ENCODE peak calls at places on chromosomes 6 and 20, in seven cellular contexts. W is mesenchymal stem cell, J is IMR-90, C is H1, G is H9, V is neuronal stem cell, Z is trophoblast cell. N is an unnamed sample.

GRCh38 chr6:119137194-119138072 is 59.0 kb upstream of the FAM184A start:
- DNase-seq in J (peak), W (peak), V (no peak), C (no peak), Z (peak), G (no peak), N (no peak)

GRCh38 chr20:46545077-46545826 is 5.2 kb downstream of the OCSTAMP start:
- DNase-seq in V (no peak), W (no peak), G (no peak), Z (no peak), C (no peak), J (peak), N (no peak)

GRCh38 chr6:84065718-84066290 is 32.2 kb downstream of the MRAP2 start:
- DNase-seq in G (no peak), J (peak), Z (no peak), C (no peak), W (no peak), V (no peak), N (no peak)

GRCh38 chr6:144008501-144009245 is 614 bp upstream of the PLAGL1 start:
- DNase-seq in W (no peak), V (no peak), C (no peak), G (peak), Z (peak), J (no peak), N (peak)

GRCh38 chr20:57514273-57514751 is 10.6 kb downstream of the CTCFL start:
- DNase-seq in G (peak), Z (peak), W (peak), C (no peak), J (peak), V (peak), N (peak)

GRCh38 chr6:29834564-29835436 is 7.2 kb downstream of the HLA-G start:
- DNase-seq in W (peak), V (peak), C (no peak), J (no peak), Z (no peak), G (peak), N (peak)

GRCh38 chr20:30168025-30168799 is 1089.3 kb upstream of the DEFB115 start:
- DNase-seq in V (no peak), G (no peak), C (no peak), J (no peak), W (no peak), Z (peak), N (no peak)

GRCh38 chr6:3325210-3325609 is 66.5 kb downstream of the PSMG4 start:
- DNase-seq in C (no peak), Z (no peak), J (peak), V (no peak), G (no peak), W (peak), N (no peak)

GRCh38 chr6:99092009-99092408 is 144.3 kb upstream of the FBXL4 start:
- DNase-seq in J (no peak), V (no peak), W (no peak), C (no peak), G (no peak), Z (no peak), N (no peak)

GRCh38 chr6:7156666-7157278 is 49.0 kb downstream of the RREB1 start:
- DNase-seq in V (no peak), J (peak), C (no peak), Z (peak), W (peak), G (no peak), N (no peak)

GRCh38 chr20:29430531-29430930 is 1826.9 kb upstream of the DEFB115 start:
- DNase-seq in W (no peak), C (no peak), V (no peak), Z (no peak), G (no peak), J (no peak), N (no peak)

GRCh38 chr20:56764671-56765070 is 135.6 kb downstream of the TFAP2C start:
- DNase-seq in Z (no peak), W (no peak), G (peak), C (no peak), V (no peak), J (no peak), N (no peak)

GRCh38 chr20:41358717-41359116 is 7.9 kb downstream of the EMILIN3 start:
- DNase-seq in W (no peak), V (no peak), Z (no peak), G (peak), J (no peak), C (no peak), N (no peak)

GRCh38 chr20:36306557-36307411 is 645 bp downstream of the DLGAP4 start:
- DNase-seq in G (no peak), W (no peak), V (no peak), C (no peak), Z (no peak), J (no peak), N (no peak)

GRCh38 chr20:12113468-12114371 is 196.0 kb downstream of the BTBD3 start:
- DNase-seq in Z (no peak), W (peak), J (no peak), V (no peak), G (no peak), C (no peak), N (no peak)

GRCh38 chr20:36775196-36775595 is 1.6 kb upstream of the DSN1 start:
- DNase-seq in Z (no peak), W (no peak), C (no peak), J (no peak), G (no peak), V (no peak), N (peak)

GRCh38 chr6:107121964-107122495 is 6.7 kb upstream of the BEND3 start:
- DNase-seq in C (no peak), V (no peak), J (no peak), Z (peak), W (no peak), G (no peak), N (peak)

GRCh38 chr20:51732454-51732791 is 35.8 kb downstream of the ATP9A start:
- DNase-seq in J (peak), Z (no peak), G (no peak), V (no peak), W (peak), C (no peak), N (no peak)
- H3K23ac ChIP-seq in J (peak), Z (no peak), G (no peak), V (no peak), W (peak), C (no peak), N (no peak)

GRCh38 chr6:34396518-34396917 is 4.0 kb upstream of the NUDT3 start:
- DNase-seq in Z (no peak), G (no peak), V (no peak), J (no peak), C (no peak), W (no peak), N (no peak)
- H3K4ac ChIP-seq in Z (no peak), G (no peak), V (no peak), J (no peak), C (no peak), W (no peak), N (no peak)

DNA sequence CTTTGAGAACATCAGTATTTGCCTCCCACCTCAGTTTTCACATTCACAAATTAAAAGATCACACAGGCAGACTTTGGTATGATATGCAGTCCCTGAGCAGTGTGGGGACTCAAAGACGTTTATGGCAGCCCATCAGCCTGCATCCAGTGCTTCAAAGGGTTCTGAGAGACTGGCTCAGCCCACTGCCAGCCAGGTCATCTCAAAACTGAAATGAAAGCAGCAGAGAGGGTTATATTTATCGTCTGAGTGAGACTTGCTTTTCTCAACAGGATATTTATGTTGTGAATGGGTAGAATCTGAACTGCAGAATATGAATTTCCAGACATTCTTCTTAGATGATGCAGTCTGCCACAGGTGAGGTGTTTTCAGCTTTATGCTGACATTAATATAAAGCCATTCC is 159.8 kb downstream of the NRN1 start:
- DNase-seq in W (no peak), C (no peak), G (no peak), Z (no peak), V (no peak), J (no peak), N (no peak)
- H3K23ac ChIP-seq in W (no peak), C (no peak), G (no peak), Z (no peak), V (no peak), J (no peak), N (no peak)

DNA sequence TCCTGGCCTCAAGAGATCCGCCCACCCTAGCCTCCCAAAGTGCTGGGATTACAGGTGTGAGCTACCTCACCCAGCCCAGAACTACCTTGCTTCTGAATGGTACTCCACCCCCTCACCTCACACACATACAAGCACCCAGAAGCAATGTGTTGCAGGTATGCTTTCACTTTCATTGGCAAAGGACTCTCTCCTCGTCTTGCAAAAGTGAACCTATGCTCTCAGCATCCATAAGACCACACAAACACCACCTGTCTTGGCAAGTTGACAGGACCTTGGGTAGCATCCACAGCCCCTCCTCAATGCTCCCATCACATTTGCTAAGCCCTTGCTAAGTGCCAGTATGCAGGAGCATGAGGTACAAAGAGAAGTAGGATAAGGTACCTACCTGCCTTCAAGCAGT is 3.7 kb downstream of the KIF13A start:
- DNase-seq in C (no peak), W (no peak), Z (no peak), V (no peak), G (no peak), J (no peak), N (no peak)
- H3K4ac ChIP-seq in C (no peak), W (no peak), Z (no peak), V (no peak), G (no peak), J (peak), N (no peak)

DNA sequence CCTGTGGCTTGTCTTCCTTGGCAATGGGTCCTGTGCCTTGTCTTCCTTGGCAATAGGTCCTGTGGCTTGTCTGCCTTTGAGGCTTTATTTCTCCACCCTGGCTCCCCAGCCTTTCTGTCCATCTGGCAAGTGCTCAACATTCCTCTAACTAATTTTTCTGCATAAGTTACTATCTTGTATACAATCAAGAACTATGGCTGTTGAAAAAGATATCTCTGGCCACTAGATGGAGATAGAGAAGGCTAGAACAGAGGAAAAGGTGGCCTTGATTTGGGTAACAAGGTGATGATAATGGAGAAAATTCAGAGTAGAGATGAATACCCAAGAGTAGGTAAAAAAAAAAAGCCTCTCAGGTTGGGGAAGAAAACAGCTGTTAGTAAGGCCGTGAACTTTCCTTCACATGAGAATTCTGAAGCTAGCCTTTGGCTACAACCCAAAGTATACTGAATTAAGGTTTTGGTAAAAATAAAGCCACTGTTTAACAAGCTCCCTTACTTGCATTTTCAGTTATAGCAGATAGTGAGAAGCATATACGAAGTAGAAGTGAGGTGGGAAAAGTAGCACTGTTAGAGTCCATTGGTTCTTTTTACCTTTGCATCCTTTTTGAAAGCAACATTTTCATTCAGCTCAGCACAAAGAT is 505.0 kb downstream of the DOK5 start:
- DNase-seq in J (no peak), V (peak), C (no peak), Z (no peak), W (no peak), G (no peak), N (peak)
- H3K23ac ChIP-seq in J (no peak), V (no peak), C (no peak), Z (no peak), W (no peak), G (no peak), N (no peak)

DNA sequence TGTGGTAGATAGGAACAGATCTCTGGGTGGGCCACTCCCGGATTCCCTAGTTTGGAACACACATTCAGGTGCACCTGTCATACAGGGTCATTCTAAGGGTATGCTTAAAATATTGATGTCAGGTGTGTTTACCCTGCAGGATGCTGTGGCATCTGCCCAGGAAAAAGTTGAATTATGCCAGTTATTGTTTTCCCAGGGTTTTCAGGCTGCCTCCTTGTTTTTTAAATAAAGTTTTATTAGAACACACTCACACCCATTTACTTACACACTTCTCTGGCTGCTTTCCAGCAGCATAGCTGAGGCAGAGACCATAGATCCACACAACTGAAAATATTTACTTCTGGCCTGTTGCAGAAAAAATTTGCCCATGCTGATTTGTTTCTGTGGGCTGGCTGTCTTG is 76.5 kb downstream of the PHACTR3 start:
- DNase-seq in Z (no peak), G (no peak), J (no peak), W (no peak), V (no peak), C (no peak), N (no peak)
- H3K4ac ChIP-seq in Z (no peak), G (no peak), J (no peak), W (no peak), V (no peak), C (no peak), N (no peak)

GRCh38 chr20:51960004-51960403 is 157.7 kb upstream of the SALL4 start:
- DNase-seq in C (no peak), V (no peak), J (no peak), W (no peak), G (no peak), Z (no peak), N (no peak)

GRCh38 chr20:51961964-51962761 is 159.8 kb upstream of the SALL4 start:
- DNase-seq in G (no peak), W (no peak), V (no peak), C (no peak), Z (peak), J (no peak), N (no peak)

GRCh38 chr20:51958636-51959542 is 156.6 kb upstream of the SALL4 start:
- DNase-seq in W (peak), V (no peak), C (no peak), J (peak), Z (no peak), G (no peak), N (peak)

GRCh38 chr20:51955756-51956155 is 153.4 kb upstream of the SALL4 start:
- DNase-seq in V (no peak), G (no peak), C (no peak), Z (peak), W (peak), J (peak), N (no peak)

GRCh38 chr20:51958099-51958498 is 155.8 kb upstream of the SALL4 start:
- DNase-seq in Z (no peak), W (no peak), G (no peak), V (no peak), J (no peak), C (no peak), N (no peak)
- H3K23ac ChIP-seq in Z (no peak), W (no peak), G (no peak), V (no peak), J (no peak), C (no peak), N (no peak)

N was measured in mesendoderm.